ENCODE peak calls at places on chromosomes 7 and 10, in five cellular contexts. Y, G, M, H and L are unnamed samples.

GRCh38 chr10:8356283-8356682 is 301.8 kb downstream of the GATA3 start:
- DNase-seq in Y (no peak), G (no peak), M (no peak), H (no peak), L (no peak)

GRCh38 chr10:32095116-32095733 is 39.0 kb upstream of the KIF5B start:
- DNase-seq in Y (no peak), G (no peak), M (no peak), H (no peak), L (no peak)

GRCh38 chr7:127730658-127731276 is 78.8 kb downstream of the SND1 start:
- DNase-seq in Y (no peak), G (no peak), M (no peak), H (no peak), L (no peak)

GRCh38 chr7:123191132-123191531 is 8.6 kb downstream of the SLC13A1 start:
- DNase-seq in Y (no peak), G (no peak), M (peak; percentile 31), H (peak; percentile 57), L (no peak)

GRCh38 chr7:151083071-151083823 is at the start of gene TMUB1:
- DNase-seq in Y (peak; percentile 86), G (peak; percentile 88), M (peak; percentile 35), H (peak; percentile 85), L (peak; percentile 87)

GRCh38 chr7:15571303-15571878 is 9.6 kb upstream of the AGMO start:
- DNase-seq in Y (no peak), G (no peak), M (peak; percentile 9), H (no peak), L (no peak)

GRCh38 chr7:123979876-123980275 is 53.0 kb downstream of the TMEM229A start:
- DNase-seq in Y (no peak), G (no peak), M (peak; percentile 44), H (no peak), L (no peak)

GRCh38 chr7:1140481-1141104 is 19.4 kb downstream of the ZFAND2A start:
- DNase-seq in Y (no peak), G (no peak), M (no peak), H (no peak), L (no peak)

GRCh38 chr7:117665393-117665792 is 185.6 kb downstream of the CFTR start:
- DNase-seq in Y (no peak), G (no peak), M (no peak), H (no peak), L (no peak)

GRCh38 chr10:24958701-24959392 is 6.4 kb upstream of the PRTFDC1 start:
- DNase-seq in Y (peak; percentile 18), G (no peak), M (peak; percentile 36), H (no peak), L (peak; percentile 63)

GRCh38 chr10:111299037-111299436 is 222.2 kb downstream of the ADRA2A start:
- DNase-seq in Y (no peak), G (no peak), M (no peak), H (no peak), L (no peak)

GRCh38 chr10:23585666-23586065 is 146.8 kb downstream of the OTUD1 start:
- DNase-seq in Y (no peak), G (no peak), M (no peak), H (no peak), L (no peak)

GRCh38 chr7:149720372-149721083 is 52.9 kb downstream of the ZNF467 start:
- DNase-seq in Y (no peak), G (peak; percentile 78), M (no peak), H (peak; percentile 84), L (peak; percentile 94)

GRCh38 chr7:6392712-6393666 is 54.8 kb downstream of the DAGLB start:
- DNase-seq in Y (peak; percentile 95), G (no peak), M (peak; percentile 76), H (peak; percentile 61), L (peak; percentile 91)

GRCh38 chr7:92691578-92691977 is 101.4 kb upstream of the FAM133B start:
- DNase-seq in Y (no peak), G (peak; percentile 43), M (peak; percentile 54), H (no peak), L (no peak)

GRCh38 chr7:38512704-38513103 is 118.5 kb downstream of the AMPH start:
- DNase-seq in Y (no peak), G (no peak), M (no peak), H (no peak), L (no peak)

GRCh38 chr10:24718031-24718855 is 5.4 kb downstream of the ARHGAP21 start:
- DNase-seq in Y (no peak), G (no peak), M (peak; percentile 65), H (no peak), L (no peak)

DNA sequence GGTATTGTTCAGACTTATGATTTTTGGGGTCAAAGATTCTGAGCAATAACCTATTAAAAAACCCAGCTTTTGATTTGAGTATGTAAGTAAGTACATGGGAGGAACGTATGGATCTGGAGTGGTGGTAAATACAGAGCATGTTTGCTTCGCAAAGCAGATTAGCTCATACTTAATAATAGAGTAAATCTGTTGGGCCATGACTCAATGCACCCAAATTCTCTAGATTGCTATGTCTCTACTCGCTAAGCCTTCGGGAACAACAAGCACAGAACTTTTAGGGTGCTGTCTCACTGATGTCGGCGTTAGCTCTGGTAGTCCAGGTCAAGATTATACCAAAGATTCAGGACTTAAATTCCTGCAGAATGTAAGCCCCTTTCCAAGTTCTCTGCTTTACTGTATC is 801 bp upstream of the MINPP1 start:
- DNase-seq in Y (no peak), G (peak; percentile 14), M (peak; percentile 18), H (no peak), L (no peak)
- H3K27ac ChIP-seq in Y (peak overlapping the region; percentile 87), G (peak overlapping the region; percentile 82), M (peak overlapping the region; percentile 74), H (peak overlapping the region; percentile 84), L (no peak overlapping the region)

GRCh38 chr10:86391986-86392722 is 25.6 kb upstream of the GRID1 start:
- DNase-seq in Y (no peak), G (no peak), M (no peak), H (no peak), L (no peak)

GRCh38 chr10:86389441-86390193 is 23.0 kb upstream of the GRID1 start:
- DNase-seq in Y (peak; percentile 70), G (no peak), M (no peak), H (peak; percentile 74), L (no peak)

GRCh38 chr10:86391236-86391840 is 24.7 kb upstream of the GRID1 start:
- DNase-seq in Y (no peak), G (no peak), M (no peak), H (no peak), L (no peak)

GRCh38 chr10:86392723-86393094 is 26.1 kb upstream of the GRID1 start:
- DNase-seq in Y (no peak), G (no peak), M (no peak), H (no peak), L (no peak)

GRCh38 chr10:86390337-86391120 is 23.9 kb upstream of the GRID1 start:
- DNase-seq in Y (no peak), G (no peak), M (peak; percentile 47), H (no peak), L (no peak)
- H3K27me3 ChIP-seq in Y (peaks cover 52% of the 10 kb centered on the region), G (no peaks in the 10 kb centered on the region), M (peaks cover 2% of the 10 kb centered on the region), H (no peaks in the 10 kb centered on the region), L (no peaks in the 10 kb centered on the region)

GRCh38 chr10:20248309-20248708 is 432.1 kb downstream of the PLXDC2 start:
- DNase-seq in Y (no peak), G (peak; percentile 6), M (no peak), H (no peak), L (no peak)
- H3K27ac ChIP-seq in Y (no peak overlapping the region), G (no peak overlapping the region), M (no peak overlapping the region), H (no peak overlapping the region), L (peak overlapping the region; percentile 1)

GRCh38 chr10:122673731-122674130 is 25.9 kb downstream of the C10orf120 start:
- DNase-seq in Y (no peak), G (peak; percentile 61), M (no peak), H (no peak), L (no peak)
- H3K27me3 ChIP-seq in Y (peaks cover 9% of the 10 kb centered on the region), G (no peaks in the 10 kb centered on the region), M (no peaks in the 10 kb centered on the region), H (no peaks in the 10 kb centered on the region), L (no peaks in the 10 kb centered on the region)

GRCh38 chr10:122591736-122592135 is 31.2 kb downstream of the DMBT1 start:
- DNase-seq in Y (no peak), G (no peak), M (no peak), H (no peak), L (no peak)
- H3K27ac ChIP-seq in Y (no peak overlapping the region), G (no peak overlapping the region), M (no peak overlapping the region), H (no peak overlapping the region), L (no peak overlapping the region)

DNA sequence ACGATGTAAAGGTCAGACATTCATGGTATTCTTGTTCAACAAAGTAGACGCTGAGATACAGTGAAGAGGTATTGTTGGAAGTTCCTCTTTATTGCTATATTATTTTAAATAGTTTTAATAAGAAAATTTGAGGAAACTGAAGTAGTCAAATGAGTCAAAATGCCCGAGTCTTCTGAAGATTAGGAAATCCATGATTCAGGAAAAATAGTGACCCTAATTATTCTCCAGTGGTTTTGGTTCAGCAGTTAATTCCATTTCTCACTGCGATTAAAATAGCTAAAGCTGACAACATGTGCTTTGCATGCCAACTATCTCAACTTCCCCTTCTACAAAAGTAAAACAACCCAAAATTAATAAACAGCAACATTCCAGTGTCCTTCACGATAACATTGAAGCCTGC is 32.7 kb upstream of the PFKP start:
- DNase-seq in Y (no peak), G (no peak), M (no peak), H (no peak), L (no peak)
- H3K27me3 ChIP-seq in Y (no peaks in the 10 kb centered on the region), G (peaks cover 5% of the 10 kb centered on the region), M (peaks cover 2% of the 10 kb centered on the region), H (no peaks in the 10 kb centered on the region), L (no peaks in the 10 kb centered on the region)

DNA sequence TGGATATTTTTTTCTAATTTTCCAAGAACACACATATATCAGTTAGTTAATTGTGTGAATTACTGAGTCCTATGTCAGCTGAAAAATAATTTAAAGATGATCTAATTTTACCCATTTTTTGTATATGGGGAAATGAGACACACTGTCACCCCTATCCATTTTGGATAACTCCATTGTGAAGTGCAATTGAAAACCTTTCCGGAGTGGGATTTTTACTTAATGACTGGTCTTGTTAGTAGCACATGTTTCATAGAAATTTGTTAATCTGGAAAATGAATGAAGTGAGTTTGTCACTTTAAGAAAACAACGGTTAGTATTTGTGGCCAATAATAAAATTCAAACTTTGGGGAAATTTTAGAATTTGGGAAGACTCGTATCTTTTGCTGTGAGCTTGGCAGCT is 2.0 kb downstream of the GARS1 start:
- DNase-seq in Y (no peak), G (no peak), M (no peak), H (no peak), L (no peak)
- H3K27ac ChIP-seq in Y (peak overlapping the region; percentile 92), G (peak overlapping the region; percentile 94), M (peak overlapping the region; percentile 92), H (no peak overlapping the region), L (no peak overlapping the region)

GRCh38 chr7:34735526-34735925 is 77.5 kb downstream of the NPSR1 start:
- DNase-seq in Y (no peak), G (no peak), M (no peak), H (no peak), L (no peak)
- H3K27me3 ChIP-seq in Y (no peaks in the 10 kb centered on the region), G (peaks cover 25% of the 10 kb centered on the region), M (no peaks in the 10 kb centered on the region), H (no peaks in the 10 kb centered on the region), L (no peaks in the 10 kb centered on the region)